ENCODE peak calls at places on chromosomes 16 and 17, in nine cellular contexts. D is tibial nerve; I is T-cell; C is RPMI7951; H is GM04504; Y is AG10803; U is cardiac fibroblast; E is NCI-H524; G is stimulated activated CD4-positive, alpha-beta T cell treated with anti-CD3 and anti-CD28 coated beads, Interleukin-4, amount 100 ng/mL, for 4 hours. R is an unnamed sample.

GRCh38 chr17:2214887-2215615 is 88.5 kb downstream of the SMG6 start:
- DNase-seq in D (no peak), I (no peak), C (peak), H (no peak), Y (peak), U (peak), E (no peak), G (no peak), R (no peak)

GRCh38 chr17:17379197-17379991 is 76.2 kb downstream of the NT5M start:
- DNase-seq in D (no peak), I (no peak), C (no peak), H (no peak), Y (peak), U (peak), E (no peak), G (no peak), R (no peak)

GRCh38 chr17:42321555-42321954 is 33.3 kb downstream of the STAT5A start:
- DNase-seq in D (no peak), I (no peak), C (no peak), H (no peak), Y (no peak), U (no peak), E (peak), G (no peak), R (no peak)

GRCh38 chr17:1153795-1154546 is 25.8 kb downstream of the ABR start:
- DNase-seq in D (no peak), I (no peak), C (no peak), H (peak), Y (peak), U (peak), E (peak), G (no peak), R (peak)

GRCh38 chr17:57357830-57358426 is 101.6 kb downstream of the MSI2 start:
- DNase-seq in D (no peak), I (no peak), C (no peak), H (no peak), Y (no peak), U (no peak), E (no peak), G (no peak), R (no peak)

GRCh38 chr17:63482509-63482908 is 5.6 kb downstream of the ACE start:
- DNase-seq in D (no peak), I (no peak), C (no peak), H (no peak), Y (no peak), U (no peak), E (no peak), G (no peak), R (no peak)

GRCh38 chr16:89152831-89153700 is 18.5 kb upstream of the CDH15 start:
- DNase-seq in D (no peak), I (no peak), C (no peak), H (no peak), Y (no peak), U (no peak), E (no peak), G (no peak), R (no peak)

GRCh38 chr17:67212716-67213417 is 32.1 kb downstream of the HELZ start:
- DNase-seq in D (no peak), I (no peak), C (no peak), H (no peak), Y (peak), U (peak), E (no peak), G (no peak), R (no peak)

GRCh38 chr17:7552621-7553051 is 3.8 kb downstream of the TNFSF12 start:
- DNase-seq in D (no peak), I (no peak), C (no peak), H (no peak), Y (no peak), U (no peak), E (no peak), G (no peak), R (no peak)

GRCh38 chr16:24508614-24509013 is 30.8 kb upstream of the RBBP6 start:
- DNase-seq in D (no peak), I (no peak), C (peak), H (peak), Y (peak), U (peak), E (no peak), G (no peak), R (no peak)

GRCh38 chr16:74734361-74735161 is 33.9 kb upstream of the MLKL start:
- DNase-seq in D (no peak), I (no peak), C (no peak), H (no peak), Y (no peak), U (no peak), E (no peak), G (no peak), R (no peak)

GRCh38 chr16:700684-701584 is 4.7 kb downstream of the FBXL16 start:
- DNase-seq in D (no peak), I (no peak), C (no peak), H (no peak), Y (no peak), U (no peak), E (no peak), G (peak), R (no peak)

GRCh38 chr17:75773808-75774470 is 8.9 kb upstream of the GALK1 start:
- DNase-seq in D (no peak), I (no peak), C (no peak), H (no peak), Y (no peak), U (no peak), E (no peak), G (no peak), R (no peak)

GRCh38 chr16:70267516-70267915 is 15.8 kb upstream of the EXOSC6 start:
- DNase-seq in D (no peak), I (no peak), C (peak), H (no peak), Y (peak), U (peak), E (peak), G (no peak), R (no peak)